ENCODE peak calls at places on chromosome 10, in eight cellular contexts. N is BJ; U is PC-9; I is small intestine; R is tibial artery; E is CD8-positive, alpha-beta memory T cell; A is heart right ventricle; T is left ventricle myocardium inferior. H is an unnamed sample. For H3K27me3 and H3K36me3, the result is how much of the 10 kb centered on the place peaks cover.

GRCh38 chr10:70515035-70515702 is 36.6 kb downstream of the PALD1 start:
- DNase-seq in N (no peak), U (no peak), I (no peak), R (no peak), E (no peak), A (no peak), T (no peak), H (no peak)

GRCh38 chr10:104350146-104350635 is 3.4 kb upstream of the CFAP58 start:
- DNase-seq in N (no peak), U (peak), I (peak), R (no peak), E (peak), A (no peak), T (no peak), H (peak)

GRCh38 chr10:24214762-24215161 is 5.8 kb downstream of the KIAA1217 start:
- DNase-seq in N (no peak), U (no peak), I (no peak), R (no peak), E (no peak), A (no peak), T (no peak), H (no peak)

GRCh38 chr10:63886281-63887025 is 365.3 kb downstream of the REEP3 start:
- DNase-seq in N (no peak), U (no peak), I (no peak), R (no peak), E (no peak), A (no peak), T (no peak), H (no peak)

GRCh38 chr10:28922861-28923260 is 245.5 kb downstream of the BAMBI start:
- DNase-seq in N (no peak), U (no peak), I (no peak), R (no peak), E (no peak), A (no peak), T (no peak), H (no peak)

GRCh38 chr10:114174462-114175190 is 623 bp upstream of the CCDC186 start:
- DNase-seq in N (no peak), U (peak), I (no peak), R (peak), E (no peak), A (peak), T (peak), H (no peak)

GRCh38 chr10:34696423-34696822 is 118.7 kb downstream of the PARD3 start:
- DNase-seq in N (peak), U (peak), I (peak), R (no peak), E (no peak), A (no peak), T (no peak), H (no peak)

GRCh38 chr10:125802131-125802530 is 20.9 kb downstream of the UROS start:
- DNase-seq in N (no peak), U (no peak), I (no peak), R (no peak), E (no peak), A (no peak), T (no peak), H (no peak)

GRCh38 chr10:110803830-110804338 is 67.8 kb upstream of the PDCD4 start:
- DNase-seq in N (no peak), U (no peak), I (peak), R (peak), E (peak), A (peak), T (no peak), H (no peak)

GRCh38 chr10:74293686-74294365 is 142.8 kb downstream of the ADK start:
- DNase-seq in N (peak), U (peak), I (no peak), R (no peak), E (no peak), A (no peak), T (no peak), H (peak)

GRCh38 chr10:86370006-86370585 is 3.5 kb upstream of the GRID1 start:
- DNase-seq in N (no peak), U (no peak), I (no peak), R (peak), E (no peak), A (no peak), T (no peak), H (no peak)
- H3K27me3 ChIP-seq in N (under half), U (under half), I (under half), R (half or more), E (under half), A (half or more), T (half or more), H (under half)

DNA sequence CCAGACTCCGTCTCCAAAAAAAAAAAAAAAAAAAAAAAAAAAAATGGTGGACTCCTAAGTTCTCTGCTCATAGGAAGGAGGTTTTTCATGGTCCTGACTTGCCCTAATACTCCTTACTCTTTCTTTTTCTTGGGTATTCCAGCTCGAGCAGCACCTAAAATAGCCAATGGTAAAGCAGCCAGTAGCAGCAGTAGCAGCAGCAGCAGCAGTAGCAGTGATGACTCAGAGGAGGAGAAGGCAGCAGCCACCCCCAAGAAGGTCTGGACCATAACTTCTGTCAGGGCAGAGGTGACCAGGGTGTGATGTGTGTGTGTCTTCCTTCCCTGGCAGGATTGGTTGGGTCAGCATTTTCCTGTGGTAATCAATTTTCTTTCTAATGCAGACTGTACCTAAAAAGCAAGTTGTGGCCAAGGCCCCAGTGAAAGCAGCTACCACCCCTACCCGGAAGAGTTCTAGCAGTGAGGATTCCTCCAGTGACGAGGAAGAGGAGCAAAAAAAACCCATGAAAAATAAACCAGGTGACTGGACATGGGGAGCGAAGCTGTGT is 6.9 kb downstream of the NOLC1 start:
- DNase-seq in N (no peak), U (no peak), I (no peak), R (no peak), E (no peak), A (no peak), T (no peak), H (no peak)
- H3K36me3 ChIP-seq in N (under half), U (under half), I (under half), R (half or more), E (half or more), A (half or more), T (half or more), H (half or more)

GRCh38 chr10:89532476-89532875 is 2.9 kb downstream of the SLC16A12 start:
- DNase-seq in N (no peak), U (no peak), I (no peak), R (no peak), E (no peak), A (no peak), T (no peak), H (no peak)
- H3K27me3 ChIP-seq in N (under half), U (under half), I (under half), R (half or more), E (under half), A (under half), T (half or more), H (under half)

GRCh38 chr10:100194711-100195110 is 8.9 kb upstream of the ERLIN1 start:
- DNase-seq in N (no peak), U (no peak), I (no peak), R (no peak), E (no peak), A (no peak), T (no peak), H (no peak)
- H3K36me3 ChIP-seq in N (under half), U (under half), I (under half), R (half or more), E (under half), A (half or more), T (half or more), H (half or more)

GRCh38 chr10:22339761-22340361 is 5.4 kb upstream of the SPAG6 start:
- DNase-seq in N (no peak), U (peak), I (no peak), R (no peak), E (no peak), A (no peak), T (no peak), H (no peak)

GRCh38 chr10:22341190-22341935 is 3.9 kb upstream of the SPAG6 start:
- DNase-seq in N (no peak), U (no peak), I (no peak), R (peak), E (no peak), A (no peak), T (no peak), H (no peak)

GRCh38 chr10:22340362-22341189 is 4.7 kb upstream of the SPAG6 start:
- DNase-seq in N (peak), U (no peak), I (peak), R (peak), E (peak), A (peak), T (peak), H (peak)

GRCh38 chr10:22343761-22344160 is 1.5 kb upstream of the SPAG6 start:
- DNase-seq in N (no peak), U (no peak), I (no peak), R (no peak), E (no peak), A (no peak), T (no peak), H (no peak)

GRCh38 chr10:22341936-22342222 is 3.4 kb upstream of the SPAG6 start:
- DNase-seq in N (no peak), U (no peak), I (no peak), R (no peak), E (no peak), A (no peak), T (no peak), H (no peak)
- H3K27me3 ChIP-seq in N (under half), U (under half), I (under half), R (half or more), E (half or more), A (half or more), T (half or more), H (half or more)

H was measured in SJSA1.